ENCODE peak calls at places on chromosomes 5 and 9, in six cellular contexts. L is adipocyte, A is left ventricle myocardium inferior, N is mesendoderm, S is HCT116, J is aorta. Z is an unnamed sample. For H3K4me1, the result is how much of the 10 kb centered on the place peaks cover.

GRCh38 chr5:160467555-160468418 is 46.1 kb downstream of the PTTG1 start:
- DNase-seq in L (peak), A (peak), N (no peak), S (no peak), J (peak), Z (peak)

GRCh38 chr9:115109486-115109885 is 8.5 kb downstream of the TNC start:
- DNase-seq in L (peak), A (no peak), N (peak), S (no peak), J (no peak), Z (no peak)

GRCh38 chr9:96418920-96419690 is 935 bp upstream of the ZNF367 start:
- DNase-seq in L (peak), A (peak), N (peak), S (no peak), J (peak), Z (peak)

GRCh38 chr9:131529597-131530545 is 1.2 kb downstream of the UCK1 start:
- DNase-seq in L (no peak), A (no peak), N (no peak), S (no peak), J (no peak), Z (no peak)

GRCh38 chr5:107808671-107809137 is 138.0 kb upstream of the EFNA5 start:
- DNase-seq in L (no peak), A (no peak), N (peak), S (no peak), J (no peak), Z (no peak)

GRCh38 chr9:124697326-124698200 is 73.5 kb downstream of the NR6A1 start:
- DNase-seq in L (peak), A (no peak), N (peak), S (no peak), J (no peak), Z (no peak)

GRCh38 chr5:140146523-140146842 is 20.7 kb downstream of the IGIP start:
- DNase-seq in L (no peak), A (no peak), N (no peak), S (no peak), J (no peak), Z (peak)

GRCh38 chr5:18455521-18455920 is 821.3 kb downstream of the TAF11L14 start:
- DNase-seq in L (no peak), A (no peak), N (no peak), S (no peak), J (no peak), Z (no peak)

GRCh38 chr5:28473531-28474107 is 1435.2 kb upstream of the CDH9 start:
- DNase-seq in L (peak), A (no peak), N (peak), S (no peak), J (no peak), Z (no peak)

GRCh38 chr5:10457682-10458574 is 16.2 kb downstream of the ROPN1L start:
- DNase-seq in L (no peak), A (peak), N (peak), S (no peak), J (no peak), Z (peak)

GRCh38 chr5:143536364-143536763 is 132.9 kb upstream of the NR3C1 start:
- DNase-seq in L (peak), A (no peak), N (peak), S (peak), J (peak), Z (peak)

GRCh38 chr9:21681641-21682040 is 120.8 kb upstream of the MTAP start:
- DNase-seq in L (peak), A (no peak), N (no peak), S (no peak), J (no peak), Z (no peak)

GRCh38 chr5:2686725-2687124 is 64.8 kb downstream of the IRX2 start:
- DNase-seq in L (no peak), A (no peak), N (peak), S (no peak), J (no peak), Z (no peak)

GRCh38 chr5:1840741-1841521 is 39.7 kb downstream of the NDUFS6 start:
- DNase-seq in L (no peak), A (peak), N (peak), S (no peak), J (no peak), Z (no peak)

GRCh38 chr5:98349251-98349989 is 424.0 kb upstream of the RGMB start:
- DNase-seq in L (peak), A (no peak), N (peak), S (peak), J (no peak), Z (no peak)

GRCh38 chr5:74538206-74538661 is 102.3 kb downstream of the ENC1 start:
- DNase-seq in L (peak), A (peak), N (peak), S (no peak), J (peak), Z (peak)

GRCh38 chr5:140239461-140239860 is 63.4 kb downstream of the PFDN1 start:
- DNase-seq in L (no peak), A (no peak), N (no peak), S (no peak), J (no peak), Z (no peak)

GRCh38 chr5:138884554-138884953 is 9.4 kb upstream of the LRRTM2 start:
- DNase-seq in L (no peak), A (no peak), N (peak), S (no peak), J (no peak), Z (no peak)

GRCh38 chr5:68529581-68529980 is 314.0 kb downstream of the PIK3R1 start:
- DNase-seq in L (peak), A (no peak), N (no peak), S (no peak), J (no peak), Z (no peak)

GRCh38 chr9:134243778-134244467 is 79.6 kb upstream of the RNU6ATAC start:
- DNase-seq in L (no peak), A (no peak), N (no peak), S (no peak), J (peak), Z (no peak)

GRCh38 chr9:121999556-121999955 is 93.6 kb downstream of the TTLL11 start:
- DNase-seq in L (no peak), A (no peak), N (no peak), S (no peak), J (no peak), Z (no peak)

GRCh38 chr5:73996181-73996770 is 370.3 kb downstream of the ARHGEF28 start:
- DNase-seq in L (no peak), A (no peak), N (no peak), S (no peak), J (no peak), Z (no peak)

GRCh38 chr9:99349870-99350269 is 127.8 kb downstream of the SEC61B start:
- DNase-seq in L (peak), A (no peak), N (no peak), S (no peak), J (no peak), Z (no peak)

GRCh38 chr9:2494571-2494970 is 127.0 kb upstream of the VLDLR start:
- DNase-seq in L (peak), A (no peak), N (peak), S (no peak), J (no peak), Z (no peak)

GRCh38 chr9:1951446-1951845 is 63.7 kb upstream of the SMARCA2 start:
- DNase-seq in L (no peak), A (no peak), N (no peak), S (no peak), J (no peak), Z (no peak)

GRCh38 chr5:179023528-179024189 is at the start of gene ZNF879:
- DNase-seq in L (peak), A (peak), N (peak), S (no peak), J (peak), Z (peak)

GRCh38 chr5:74206571-74207550 is 433.7 kb downstream of the ENC1 start:
- DNase-seq in L (peak), A (peak), N (no peak), S (no peak), J (peak), Z (peak)

GRCh38 chr5:111278824-111279504 is 54.8 kb downstream of the CAMK4 start:
- DNase-seq in L (peak), A (peak), N (peak), S (peak), J (peak), Z (peak)

GRCh38 chr5:57346336-57346735 is 136.3 kb downstream of the ACTBL2 start:
- DNase-seq in L (no peak), A (no peak), N (peak), S (no peak), J (no peak), Z (no peak)

GRCh38 chr9:19149230-19149629 is 21.9 kb upstream of the PLIN2 start:
- DNase-seq in L (no peak), A (no peak), N (no peak), S (no peak), J (no peak), Z (no peak)

GRCh38 chr5:821504-821903 is 29.3 kb downstream of the ZDHHC11 start:
- DNase-seq in L (no peak), A (no peak), N (no peak), S (no peak), J (no peak), Z (no peak)

GRCh38 chr5:154194348-154195329 is 4.1 kb downstream of the GALNT10 start:
- DNase-seq in L (peak), A (no peak), N (peak), S (no peak), J (no peak), Z (no peak)

GRCh38 chr9:35748858-35749514 is at the start of the genes GBA2 and RGP1:
- DNase-seq in L (peak), A (peak), N (peak), S (peak), J (peak), Z (peak)

GRCh38 chr5:136080483-136081180 is 51.8 kb downstream of the TGFBI start:
- DNase-seq in L (peak), A (peak), N (peak), S (peak), J (peak), Z (peak)

GRCh38 chr9:34869390-34869789 is 88.7 kb upstream of the PHF24 start:
- DNase-seq in L (peak), A (no peak), N (peak), S (peak), J (no peak), Z (no peak)

GRCh38 chr5:122311888-122312669 is at the start of gene SNCAIP:
- DNase-seq in L (peak), A (peak), N (peak), S (no peak), J (peak), Z (peak)

GRCh38 chr9:138051586-138052321 is 174.2 kb downstream of the CACNA1B start:
- DNase-seq in L (no peak), A (no peak), N (no peak), S (no peak), J (peak), Z (no peak)

GRCh38 chr5:160903076-160903475 is 51.1 kb upstream of the ATP10B start:
- DNase-seq in L (no peak), A (no peak), N (no peak), S (no peak), J (no peak), Z (no peak)

GRCh38 chr5:164869325-164869724 is 1363.9 kb downstream of the MAT2B start:
- DNase-seq in L (no peak), A (no peak), N (no peak), S (no peak), J (no peak), Z (no peak)

DNA sequence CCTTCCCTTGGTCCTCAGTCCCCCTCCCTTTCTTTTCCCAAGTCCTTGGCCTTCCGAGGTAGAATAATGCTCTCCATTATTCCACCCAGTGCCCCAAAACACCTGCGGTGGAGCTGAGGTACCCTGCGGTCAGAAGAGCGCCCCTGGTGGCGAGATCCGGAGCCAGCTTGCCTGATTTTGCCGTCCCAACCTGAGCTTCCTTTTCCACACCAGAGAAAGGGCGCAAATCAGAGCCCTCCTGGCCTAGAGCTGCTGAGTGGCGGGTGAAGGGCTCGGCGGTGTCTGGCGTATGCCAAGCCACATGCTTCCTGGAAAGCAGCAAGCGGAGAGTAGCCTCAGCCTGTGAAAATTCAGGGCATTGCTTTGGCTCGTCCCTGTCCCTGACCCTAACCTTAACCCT is 21.1 kb upstream of the CARTPT start:
- DNase-seq in L (no peak), A (peak), N (peak), S (no peak), J (no peak), Z (no peak)
- H3K4me1 ChIP-seq in L (under half), A (under half), N (under half), S (under half), J (under half), Z (under half)

GRCh38 chr9:93198839-93199625 is 15.1 kb downstream of the WNK2 start:
- DNase-seq in L (no peak), A (no peak), N (no peak), S (no peak), J (no peak), Z (no peak)

GRCh38 chr9:93197670-93198069 is 13.7 kb downstream of the WNK2 start:
- DNase-seq in L (no peak), A (no peak), N (no peak), S (no peak), J (no peak), Z (no peak)

GRCh38 chr9:93200449-93200742 is 16.5 kb downstream of the WNK2 start:
- DNase-seq in L (no peak), A (no peak), N (no peak), S (no peak), J (no peak), Z (no peak)

GRCh38 chr9:93196095-93197055 is 12.4 kb downstream of the WNK2 start:
- DNase-seq in L (no peak), A (no peak), N (no peak), S (no peak), J (no peak), Z (no peak)

GRCh38 chr9:93198117-93198838 is 14.3 kb downstream of the WNK2 start:
- DNase-seq in L (no peak), A (no peak), N (no peak), S (no peak), J (no peak), Z (no peak)
- H3K4me1 ChIP-seq in L (under half), A (half or more), N (under half), S (under half), J (under half), Z (under half)

DNA sequence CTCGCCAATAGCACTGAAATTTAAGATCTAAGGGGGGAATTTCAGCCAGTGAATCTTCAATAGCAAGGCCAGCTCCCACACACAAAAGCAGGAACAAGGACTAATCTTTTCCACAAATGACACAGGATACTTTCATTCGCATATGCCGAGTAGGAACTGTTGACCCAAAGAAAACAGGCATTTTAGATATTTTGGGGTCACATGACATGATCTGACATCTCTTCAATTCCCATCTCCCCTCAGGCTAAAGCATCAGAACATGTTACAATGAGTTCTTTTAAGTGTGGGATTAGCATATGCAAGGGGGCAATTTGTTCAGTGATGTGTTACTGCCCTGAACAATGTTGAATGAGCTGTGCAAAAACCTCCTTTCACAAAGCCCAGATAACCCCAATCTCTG is 68.2 kb downstream of the TLE1 start:
- DNase-seq in L (no peak), A (no peak), N (no peak), S (no peak), J (no peak), Z (no peak)
- H3K4me1 ChIP-seq in L (under half), A (under half), N (under half), S (under half), J (under half), Z (under half)

DNA sequence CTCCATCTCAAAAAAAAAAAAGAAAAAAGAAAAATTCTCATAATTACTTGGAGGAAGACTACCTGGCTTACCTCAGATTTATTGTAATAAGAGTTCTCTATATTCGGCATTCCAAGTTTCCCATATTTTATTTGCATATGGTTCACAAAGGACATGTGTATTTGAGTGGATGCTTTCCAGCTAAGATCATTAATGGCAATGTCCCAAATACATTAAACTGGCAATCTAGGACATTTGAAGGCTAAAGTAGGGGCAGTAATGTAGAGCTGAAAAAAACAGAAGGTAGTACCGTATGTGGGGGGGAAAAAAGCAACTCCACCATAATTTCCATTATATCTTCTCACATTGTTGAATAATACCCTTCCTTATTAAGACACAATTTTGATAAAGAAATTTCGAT is 4.9 kb downstream of the TUT7 start:
- DNase-seq in L (no peak), A (no peak), N (no peak), S (no peak), J (no peak), Z (no peak)
- H3K4me1 ChIP-seq in L (half or more), A (half or more), N (under half), S (under half), J (under half), Z (under half)

DNA sequence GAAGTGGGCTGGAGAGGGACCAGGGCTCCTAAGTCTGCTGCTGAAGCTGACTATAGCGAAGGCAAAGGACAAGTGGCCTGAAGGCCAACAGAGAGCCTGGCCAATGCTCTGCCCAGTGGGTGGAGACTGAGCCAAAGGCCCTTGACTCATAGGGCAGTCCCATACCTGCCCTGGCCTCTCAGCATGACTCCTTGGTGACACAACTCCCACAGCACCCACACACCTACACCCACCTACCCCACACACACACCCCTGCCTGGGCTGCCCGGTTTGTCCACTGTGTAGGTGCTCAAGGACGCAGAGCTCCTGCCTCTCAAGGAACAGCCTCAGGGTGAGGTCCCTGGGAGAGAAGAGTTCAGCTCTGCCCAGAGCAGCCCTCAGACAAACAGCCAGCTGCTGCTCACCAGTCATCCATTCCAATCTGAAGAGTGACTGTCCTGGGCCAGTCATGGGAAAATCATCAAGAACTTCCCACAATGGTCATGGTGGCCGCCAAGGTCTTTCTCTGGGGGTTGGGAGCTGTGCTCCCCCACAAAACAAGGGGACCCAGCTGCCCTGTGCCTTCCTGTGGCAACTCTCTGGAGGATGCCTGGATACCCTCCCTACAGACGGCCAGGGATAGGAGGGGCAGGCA is 5.0 kb downstream of the TNIP1 start:
- DNase-seq in L (peak), A (no peak), N (no peak), S (no peak), J (no peak), Z (peak)
- H3K4me1 ChIP-seq in L (under half), A (half or more), N (under half), S (half or more), J (under half), Z (under half)

DNA sequence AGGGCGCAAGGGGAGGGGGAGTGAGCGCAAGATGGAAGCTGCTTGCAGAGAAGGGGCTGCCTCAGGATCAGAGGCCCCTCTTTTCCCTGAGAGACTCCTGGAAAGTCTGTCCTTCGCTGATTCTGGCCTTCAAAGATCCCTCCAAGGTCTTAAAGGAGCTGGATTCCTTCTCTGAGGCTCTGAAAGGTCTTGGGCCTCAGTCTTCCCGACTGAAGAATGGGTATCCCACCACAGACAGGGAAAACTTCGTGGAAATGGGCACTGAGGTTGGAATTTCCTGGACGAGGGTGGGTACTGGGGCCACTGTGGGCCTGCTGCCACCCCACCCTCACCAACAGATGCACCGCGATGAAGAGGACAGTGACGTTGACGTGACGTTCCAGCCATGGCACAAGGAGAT is 3.1 kb downstream of the PTRH1 start:
- DNase-seq in L (no peak), A (no peak), N (no peak), S (no peak), J (no peak), Z (no peak)
- H3K4me1 ChIP-seq in L (under half), A (under half), N (under half), S (under half), J (under half), Z (under half)

Z was measured in adrenal gland.